ENCODE peak calls at places on chromosomes 1 and 21, in four cellular contexts. One of them, this sample, is unnamed.

GRCh38 chr21:44547656-44548331 is 3.5 kb downstream of the KRTAP10-2 start:
- DNase-seq in activated T-helper 1 cell treated with Interleukin-2 at 50 U/mL for 16 hours: peak
- DNase-seq in stimulated activated CD8-positive, alpha-beta memory T cell treated with anti-CD3 and anti-CD28 coated beads, Interleukin-15, amount 100 ng/mL, for 4 hours: no peak
- DNase-seq in HCT116: no peak
- DNase-seq in this sample: no peak

GRCh38 chr1:41102208-41102607 is 80.7 kb upstream of the SLFNL1 start:
- DNase-seq in activated T-helper 1 cell treated with Interleukin-2 at 50 U/mL for 16 hours: no peak
- DNase-seq in stimulated activated CD8-positive, alpha-beta memory T cell treated with anti-CD3 and anti-CD28 coated beads, Interleukin-15, amount 100 ng/mL, for 4 hours: no peak
- DNase-seq in HCT116: no peak
- DNase-seq in this sample: no peak

GRCh38 chr1:180182721-180183311 is 28.1 kb downstream of the QSOX1 start:
- DNase-seq in stimulated activated CD8-positive, alpha-beta memory T cell treated with anti-CD3 and anti-CD28 coated beads, Interleukin-15, amount 100 ng/mL, for 4 hours: no peak
- DNase-seq in activated T-helper 1 cell treated with Interleukin-2 at 50 U/mL for 16 hours: no peak
- DNase-seq in HCT116: no peak
- DNase-seq in this sample: no peak

GRCh38 chr21:45819478-45820170 is 161.9 kb upstream of the COL6A1 start:
- DNase-seq in stimulated activated CD8-positive, alpha-beta memory T cell treated with anti-CD3 and anti-CD28 coated beads, Interleukin-15, amount 100 ng/mL, for 4 hours: no peak
- DNase-seq in activated T-helper 1 cell treated with Interleukin-2 at 50 U/mL for 16 hours: no peak
- DNase-seq in HCT116: no peak
- DNase-seq in this sample: no peak

GRCh38 chr21:17196619-17197018 is 316.2 kb upstream of the CXADR start:
- DNase-seq in activated T-helper 1 cell treated with Interleukin-2 at 50 U/mL for 16 hours: no peak
- DNase-seq in stimulated activated CD8-positive, alpha-beta memory T cell treated with anti-CD3 and anti-CD28 coated beads, Interleukin-15, amount 100 ng/mL, for 4 hours: no peak
- DNase-seq in HCT116: no peak
- DNase-seq in this sample: no peak

GRCh38 chr1:228149341-228150020 is at the start of gene GJC2:
- DNase-seq in activated T-helper 1 cell treated with Interleukin-2 at 50 U/mL for 16 hours: no peak
- DNase-seq in HCT116: no peak
- DNase-seq in stimulated activated CD8-positive, alpha-beta memory T cell treated with anti-CD3 and anti-CD28 coated beads, Interleukin-15, amount 100 ng/mL, for 4 hours: no peak
- DNase-seq in this sample: peak

GRCh38 chr1:200184196-200184595 is 156.7 kb downstream of the NR5A2 start:
- DNase-seq in activated T-helper 1 cell treated with Interleukin-2 at 50 U/mL for 16 hours: no peak
- DNase-seq in stimulated activated CD8-positive, alpha-beta memory T cell treated with anti-CD3 and anti-CD28 coated beads, Interleukin-15, amount 100 ng/mL, for 4 hours: no peak
- DNase-seq in HCT116: peak
- DNase-seq in this sample: peak

GRCh38 chr1:47415728-47416318 is at the start of gene FOXE3:
- DNase-seq in activated T-helper 1 cell treated with Interleukin-2 at 50 U/mL for 16 hours: no peak
- DNase-seq in stimulated activated CD8-positive, alpha-beta memory T cell treated with anti-CD3 and anti-CD28 coated beads, Interleukin-15, amount 100 ng/mL, for 4 hours: no peak
- DNase-seq in HCT116: no peak
- DNase-seq in this sample: no peak

GRCh38 chr1:221309711-221310110 is 430.5 kb downstream of the HLX start:
- DNase-seq in HCT116: no peak
- DNase-seq in stimulated activated CD8-positive, alpha-beta memory T cell treated with anti-CD3 and anti-CD28 coated beads, Interleukin-15, amount 100 ng/mL, for 4 hours: no peak
- DNase-seq in activated T-helper 1 cell treated with Interleukin-2 at 50 U/mL for 16 hours: no peak
- DNase-seq in this sample: no peak

GRCh38 chr21:42352433-42353095 is 1.8 kb upstream of the TFF2 start:
- DNase-seq in activated T-helper 1 cell treated with Interleukin-2 at 50 U/mL for 16 hours: no peak
- DNase-seq in stimulated activated CD8-positive, alpha-beta memory T cell treated with anti-CD3 and anti-CD28 coated beads, Interleukin-15, amount 100 ng/mL, for 4 hours: no peak
- DNase-seq in HCT116: no peak
- DNase-seq in this sample: no peak

GRCh38 chr1:21123287-21123961 is 53.3 kb downstream of the EIF4G3 start:
- DNase-seq in activated T-helper 1 cell treated with Interleukin-2 at 50 U/mL for 16 hours: no peak
- DNase-seq in HCT116: no peak
- DNase-seq in stimulated activated CD8-positive, alpha-beta memory T cell treated with anti-CD3 and anti-CD28 coated beads, Interleukin-15, amount 100 ng/mL, for 4 hours: no peak
- DNase-seq in this sample: no peak

GRCh38 chr1:207644852-207645631 is at the start of gene CR1L:
- DNase-seq in stimulated activated CD8-positive, alpha-beta memory T cell treated with anti-CD3 and anti-CD28 coated beads, Interleukin-15, amount 100 ng/mL, for 4 hours: peak
- DNase-seq in activated T-helper 1 cell treated with Interleukin-2 at 50 U/mL for 16 hours: peak
- DNase-seq in HCT116: no peak
- DNase-seq in this sample: peak

GRCh38 chr1:161266096-161266679 is 7.6 kb downstream of the PCP4L1 start:
- DNase-seq in activated T-helper 1 cell treated with Interleukin-2 at 50 U/mL for 16 hours: no peak
- DNase-seq in stimulated activated CD8-positive, alpha-beta memory T cell treated with anti-CD3 and anti-CD28 coated beads, Interleukin-15, amount 100 ng/mL, for 4 hours: no peak
- DNase-seq in HCT116: no peak
- DNase-seq in this sample: no peak

GRCh38 chr1:90809093-90809492 is 92.0 kb upstream of the BARHL2 start:
- DNase-seq in HCT116: no peak
- DNase-seq in activated T-helper 1 cell treated with Interleukin-2 at 50 U/mL for 16 hours: no peak
- DNase-seq in stimulated activated CD8-positive, alpha-beta memory T cell treated with anti-CD3 and anti-CD28 coated beads, Interleukin-15, amount 100 ng/mL, for 4 hours: no peak
- DNase-seq in this sample: no peak

GRCh38 chr1:222877854-222878253 is 63.0 kb downstream of the DISP1 start:
- DNase-seq in activated T-helper 1 cell treated with Interleukin-2 at 50 U/mL for 16 hours: no peak
- DNase-seq in stimulated activated CD8-positive, alpha-beta memory T cell treated with anti-CD3 and anti-CD28 coated beads, Interleukin-15, amount 100 ng/mL, for 4 hours: no peak
- DNase-seq in HCT116: no peak
- DNase-seq in this sample: no peak

GRCh38 chr21:42107177-42107880 is 36.2 kb downstream of the UMODL1 start:
- DNase-seq in stimulated activated CD8-positive, alpha-beta memory T cell treated with anti-CD3 and anti-CD28 coated beads, Interleukin-15, amount 100 ng/mL, for 4 hours: no peak
- DNase-seq in activated T-helper 1 cell treated with Interleukin-2 at 50 U/mL for 16 hours: no peak
- DNase-seq in HCT116: no peak
- DNase-seq in this sample: no peak

GRCh38 chr21:15241997-15242767 is 177.4 kb upstream of the NRIP1 start:
- DNase-seq in HCT116: no peak
- DNase-seq in stimulated activated CD8-positive, alpha-beta memory T cell treated with anti-CD3 and anti-CD28 coated beads, Interleukin-15, amount 100 ng/mL, for 4 hours: no peak
- DNase-seq in activated T-helper 1 cell treated with Interleukin-2 at 50 U/mL for 16 hours: no peak
- DNase-seq in this sample: no peak

GRCh38 chr1:184021666-184022198 is 15.8 kb downstream of the COLGALT2 start:
- DNase-seq in stimulated activated CD8-positive, alpha-beta memory T cell treated with anti-CD3 and anti-CD28 coated beads, Interleukin-15, amount 100 ng/mL, for 4 hours: no peak
- DNase-seq in activated T-helper 1 cell treated with Interleukin-2 at 50 U/mL for 16 hours: no peak
- DNase-seq in HCT116: no peak
- DNase-seq in this sample: no peak

GRCh38 chr1:248923932-248924331 is 17.9 kb downstream of the PGBD2 start:
- DNase-seq in HCT116: no peak
- DNase-seq in activated T-helper 1 cell treated with Interleukin-2 at 50 U/mL for 16 hours: no peak
- DNase-seq in stimulated activated CD8-positive, alpha-beta memory T cell treated with anti-CD3 and anti-CD28 coated beads, Interleukin-15, amount 100 ng/mL, for 4 hours: no peak
- DNase-seq in this sample: no peak

GRCh38 chr1:154186852-154187501 is 4.9 kb downstream of the TPM3 start:
- DNase-seq in activated T-helper 1 cell treated with Interleukin-2 at 50 U/mL for 16 hours: no peak
- DNase-seq in stimulated activated CD8-positive, alpha-beta memory T cell treated with anti-CD3 and anti-CD28 coated beads, Interleukin-15, amount 100 ng/mL, for 4 hours: no peak
- DNase-seq in HCT116: no peak
- DNase-seq in this sample: no peak

This sample was measured in amygdala.